ENCODE peak calls at places on chromosomes 3 and 15, in eight cellular contexts. R is activated T-helper 1 cell treated with anti-CD3 and anti-CD28 coated beads, Interleukin-12 subunit alpha, Interleukin-12 subunit beta, Interleukin-2, Interleukin-4 antibody, amounts not matched to agents 30 ng/mL and 10 ng/mL and 1 ng/mL, durations not matched to agents 14 hours and 24 hours and 36 hours; X is fibroblast of the conjunctiva; B is HT1080; J is BJ; S is H7; O is NCI-H2081; A is stimulated activated CD4-positive, alpha-beta T cell treated with anti-CD3 and anti-CD28 coated beads, Interleukin-4, amount 100 ng/mL, for 48 hours. L is an unnamed sample.

GRCh38 chr3:171791695-171792082 is 18.6 kb downstream of the PLD1 start:
- DNase-seq in R (no peak), X (no peak), B (peak), J (no peak), S (no peak), O (no peak), A (no peak), L (no peak)

GRCh38 chr3:142276780-142277179 is 51.4 kb upstream of the GK5 start:
- DNase-seq in R (no peak), X (no peak), B (no peak), J (no peak), S (no peak), O (no peak), A (no peak), L (no peak)

GRCh38 chr3:45927881-45928280 is 15.4 kb upstream of the CXCR6 start:
- DNase-seq in R (no peak), X (no peak), B (no peak), J (no peak), S (no peak), O (no peak), A (no peak), L (no peak)

GRCh38 chr3:161950318-161950717 is 453.7 kb downstream of the OTOL1 start:
- DNase-seq in R (no peak), X (no peak), B (no peak), J (no peak), S (no peak), O (no peak), A (no peak), L (no peak)

GRCh38 chr3:193593666-193594025 is 638 bp downstream of the OPA1 start:
- DNase-seq in R (peak), X (no peak), B (peak), J (no peak), S (no peak), O (no peak), A (peak), L (peak)

GRCh38 chr3:140292684-140293083 is 357.7 kb downstream of the CLSTN2 start:
- DNase-seq in R (no peak), X (peak), B (peak), J (peak), S (no peak), O (no peak), A (no peak), L (no peak)

GRCh38 chr3:111594781-111595180 is 365 bp downstream of the ZBED2 start:
- DNase-seq in R (no peak), X (no peak), B (no peak), J (no peak), S (no peak), O (no peak), A (no peak), L (no peak)

GRCh38 chr3:57098418-57099310 is 38.2 kb downstream of the SPATA12 start:
- DNase-seq in R (no peak), X (no peak), B (peak), J (no peak), S (no peak), O (no peak), A (no peak), L (peak)

GRCh38 chr3:152742368-152743347 is 92.3 kb upstream of the P2RY1 start:
- DNase-seq in R (no peak), X (no peak), B (peak), J (no peak), S (no peak), O (no peak), A (no peak), L (no peak)

GRCh38 chr15:67036775-67037555 is 28.4 kb upstream of the SMAD3 start:
- DNase-seq in R (no peak), X (no peak), B (no peak), J (no peak), S (no peak), O (no peak), A (no peak), L (no peak)

GRCh38 chr15:39624806-39625205 is 43.9 kb downstream of the THBS1 start:
- DNase-seq in R (peak), X (peak), B (peak), J (peak), S (no peak), O (no peak), A (peak), L (peak)

GRCh38 chr3:170049146-170050000 is 11.6 kb downstream of the GPR160 start:
- DNase-seq in R (no peak), X (peak), B (peak), J (no peak), S (no peak), O (no peak), A (no peak), L (peak)

GRCh38 chr15:29596266-29596665 is 226.0 kb downstream of the TJP1 start:
- DNase-seq in R (no peak), X (no peak), B (peak), J (peak), S (no peak), O (no peak), A (no peak), L (no peak)

GRCh38 chr3:5017953-5018531 is 38.8 kb downstream of the BHLHE40 start:
- DNase-seq in R (no peak), X (peak), B (peak), J (no peak), S (no peak), O (no peak), A (no peak), L (no peak)

GRCh38 chr3:120214161-120214560 is 70.9 kb downstream of the GPR156 start:
- DNase-seq in R (no peak), X (peak), B (peak), J (no peak), S (no peak), O (peak), A (no peak), L (no peak)

GRCh38 chr15:73826711-73827243 is 46.6 kb upstream of the TBC1D21 start:
- DNase-seq in R (no peak), X (no peak), B (no peak), J (no peak), S (no peak), O (no peak), A (no peak), L (no peak)

GRCh38 chr15:60674704-60675405 is 195.9 kb upstream of the ICE2 start:
- DNase-seq in R (no peak), X (no peak), B (no peak), J (no peak), S (no peak), O (no peak), A (no peak), L (no peak)

GRCh38 chr15:70921297-70921696 is 28.7 kb downstream of the LRRC49 start:
- DNase-seq in R (no peak), X (no peak), B (no peak), J (no peak), S (no peak), O (no peak), A (no peak), L (no peak)

GRCh38 chr15:79412429-79412828 is 19.7 kb upstream of the MINAR1 start:
- DNase-seq in R (no peak), X (no peak), B (no peak), J (no peak), S (no peak), O (no peak), A (no peak), L (no peak)

GRCh38 chr15:95853350-95853749 is 477.1 kb upstream of the NR2F2 start:
- DNase-seq in R (no peak), X (no peak), B (no peak), J (no peak), S (no peak), O (no peak), A (no peak), L (no peak)

GRCh38 chr15:49962044-49962602 is 156.9 kb downstream of the ATP8B4 start:
- DNase-seq in R (no peak), X (no peak), B (no peak), J (no peak), S (no peak), O (no peak), A (no peak), L (no peak)

GRCh38 chr3:21901504-21901903 is 150.5 kb upstream of the ZNF385D start:
- DNase-seq in R (no peak), X (no peak), B (no peak), J (no peak), S (no peak), O (no peak), A (no peak), L (no peak)

GRCh38 chr15:70236306-70237103 is 138.8 kb upstream of the TLE3 start:
- DNase-seq in R (no peak), X (no peak), B (peak), J (no peak), S (no peak), O (no peak), A (no peak), L (peak)

GRCh38 chr3:42735021-42735420 is 32.4 kb upstream of the HHATL start:
- DNase-seq in R (no peak), X (no peak), B (no peak), J (no peak), S (no peak), O (no peak), A (no peak), L (peak)

GRCh38 chr3:99526927-99527326 is 111.5 kb upstream of the COL8A1 start:
- DNase-seq in R (no peak), X (no peak), B (no peak), J (no peak), S (no peak), O (no peak), A (no peak), L (no peak)

GRCh38 chr15:79121571-79121970 is 31.0 kb upstream of the RASGRF1 start:
- DNase-seq in R (no peak), X (no peak), B (no peak), J (no peak), S (no peak), O (no peak), A (no peak), L (no peak)

GRCh38 chr15:31768055-31768454 is 262.3 kb upstream of the CHRNA7 start:
- DNase-seq in R (no peak), X (no peak), B (no peak), J (no peak), S (no peak), O (no peak), A (no peak), L (no peak)

GRCh38 chr3:59192473-59192872 is 142.6 kb upstream of the CFAP20DC start:
- DNase-seq in R (no peak), X (peak), B (peak), J (peak), S (no peak), O (no peak), A (no peak), L (no peak)

GRCh38 chr3:190345027-190345821 is 23.0 kb upstream of the CLDN1 start:
- DNase-seq in R (no peak), X (peak), B (peak), J (peak), S (no peak), O (no peak), A (no peak), L (no peak)

GRCh38 chr3:156646958-156647357 is 27.4 kb upstream of the TIPARP start:
- DNase-seq in R (no peak), X (no peak), B (no peak), J (no peak), S (no peak), O (no peak), A (no peak), L (no peak)

GRCh38 chr3:81485444-81485865 is 276.0 kb downstream of the GBE1 start:
- DNase-seq in R (no peak), X (peak), B (peak), J (peak), S (no peak), O (no peak), A (no peak), L (no peak)

L was measured in islet precursor cell.